ENCODE peak calls at places on chromosomes 11 and 22, in four cellular contexts. J is activated T-cell treated with anti-CD3 and anti-CD28 coated beads for 1 hour, G is body of pancreas, Y is cardiac muscle cell. E is an unnamed sample.

GRCh38 chr11:19673924-19674390 is 38.7 kb upstream of the NAV2 start:
- DNase-seq in J (no peak), G (no peak), Y (peak), E (no peak)

GRCh38 chr11:17013548-17014320 is 480 bp downstream of the PLEKHA7 start:
- DNase-seq in J (no peak), G (peak), Y (peak), E (peak)

GRCh38 chr11:64713781-64714363 is 9.1 kb downstream of the NRXN2 start:
- DNase-seq in J (no peak), G (no peak), Y (peak), E (no peak)

GRCh38 chr11:73746701-73747100 is 14.2 kb downstream of the RAB6A start:
- DNase-seq in J (no peak), G (no peak), Y (no peak), E (no peak)

GRCh38 chr11:3907590-3907989 is 52.1 kb downstream of the STIM1 start:
- DNase-seq in J (no peak), G (no peak), Y (no peak), E (no peak)

GRCh38 chr11:79950172-79950571 is 509.3 kb upstream of the TENM4 start:
- DNase-seq in J (no peak), G (no peak), Y (no peak), E (no peak)

GRCh38 chr11:56783448-56784041 is 35.0 kb upstream of the OR9G4 start:
- DNase-seq in J (no peak), G (no peak), Y (peak), E (no peak)

GRCh38 chr11:134561348-134561720 is 149.3 kb upstream of the B3GAT1 start:
- DNase-seq in J (no peak), G (no peak), Y (no peak), E (no peak)

GRCh38 chr22:26667140-26667539 is 9.8 kb downstream of the MIAT start:
- DNase-seq in J (no peak), G (no peak), Y (no peak), E (no peak)

GRCh38 chr11:77879218-77879617 is 58.3 kb downstream of the AAMDC start:
- DNase-seq in J (no peak), G (peak), Y (no peak), E (no peak)

GRCh38 chr22:18133452-18133851 is 16.5 kb upstream of the USP18 start:
- DNase-seq in J (no peak), G (no peak), Y (no peak), E (no peak)

GRCh38 chr22:43411040-43411919 is 534 bp upstream of the MPPED1 start:
- DNase-seq in J (no peak), G (no peak), Y (no peak), E (no peak)

E was measured in progenitor cell of endocrine pancreas.